ENCODE peak calls at places on chromosomes 5 and 9, in ten cellular contexts. Z is fibroblast of lung, H is DND-41, D is aorta, K is prostate gland, R is adrenal gland, Q is cardiac muscle cell, P is thyroid gland, W is hepatocyte, L is suprapubic skin. Y is an unnamed sample.

GRCh38 chr5:176151286-176151685 is 86.9 kb upstream of the SIMC1 start:
- DNase-seq in K (no peak), L (no peak), P (peak; percentile 9), Q (no peak), Z (peak; percentile 69), D (no peak), R (no peak), H (no peak), W (no peak), Y (no peak)

GRCh38 chr5:161847896-161848510 is at the start of gene GABRA1:
- DNase-seq in H (no peak), Q (peak; percentile 62), P (no peak), W (peak; percentile 48), L (no peak), Z (no peak), R (no peak), K (no peak), D (peak; percentile 59), Y (no peak)

GRCh38 chr5:151023047-151023615 is 2.7 kb downstream of the GPX3 start:
- DNase-seq in P (peak; percentile 35), R (peak; percentile 89), H (no peak), L (no peak), K (peak; percentile 65), W (no peak), Q (no peak), Z (peak; percentile 74), D (peak; percentile 90), Y (no peak)

GRCh38 chr5:81829242-81829641 is 78.3 kb upstream of the SSBP2 start:
- DNase-seq in W (no peak), H (no peak), P (no peak), D (no peak), K (no peak), Z (peak; percentile 30), L (no peak), Q (no peak), R (no peak), Y (no peak)

GRCh38 chr5:15290953-15291352 is 209.0 kb upstream of the FBXL7 start:
- DNase-seq in Z (no peak), K (no peak), D (no peak), H (no peak), Q (no peak), W (no peak), L (no peak), P (no peak), R (no peak), Y (no peak)

GRCh38 chr5:72587909-72588308 is 80.7 kb upstream of the ZNF366 start:
- DNase-seq in Q (no peak), K (no peak), H (no peak), D (no peak), P (no peak), Z (no peak), R (no peak), W (no peak), L (no peak), Y (no peak)

GRCh38 chr9:89529243-89530030 is 31.5 kb upstream of the SEMA4D start:
- DNase-seq in K (no peak), D (no peak), L (no peak), Q (no peak), H (peak; percentile 76), R (no peak), Z (no peak), P (no peak), W (no peak), Y (no peak)

GRCh38 chr5:106843812-106844416 is 826.8 kb downstream of the EFNA5 start:
- DNase-seq in H (no peak), P (no peak), L (no peak), W (peak; percentile 28), D (no peak), K (no peak), Q (no peak), Z (peak; percentile 19), R (no peak), Y (no peak)

GRCh38 chr9:18405240-18405639 is 68.7 kb upstream of the ADAMTSL1 start:
- DNase-seq in Z (peak; percentile 35), Q (no peak), W (no peak), P (no peak), R (no peak), K (no peak), D (no peak), L (no peak), H (no peak), Y (no peak)

GRCh38 chr9:79664375-79664825 is 92.6 kb downstream of the TLE4 start:
- DNase-seq in Z (peak; percentile 25), H (no peak), D (no peak), P (no peak), K (no peak), Q (no peak), W (no peak), R (no peak), L (no peak), Y (no peak)

GRCh38 chr5:140038373-140038957 is 4.6 kb downstream of the NRG2 start:
- DNase-seq in Q (peak; percentile 53), P (no peak), W (no peak), L (no peak), D (no peak), R (no peak), H (no peak), K (no peak), Z (peak; percentile 18), Y (no peak)

GRCh38 chr5:138065102-138065501 is 18.7 kb upstream of the WNT8A start:
- DNase-seq in H (peak; percentile 15), P (no peak), Q (peak; percentile 30), W (no peak), L (no peak), D (no peak), K (no peak), Z (no peak), R (no peak), Y (no peak)

GRCh38 chr5:172801184-172801671 is 30.2 kb upstream of the DUSP1 start:
- DNase-seq in P (no peak), W (peak; percentile 64), D (no peak), Q (no peak), K (no peak), H (no peak), Z (peak; percentile 97), R (no peak), L (no peak), Y (no peak)

GRCh38 chr5:132476853-132477729 is 13.5 kb downstream of the IRF1 start:
- DNase-seq in Z (no peak), L (peak; percentile 40), D (no peak), H (no peak), K (no peak), W (no peak), P (peak; percentile 1), R (no peak), Q (no peak), Y (no peak)

GRCh38 chr9:22454021-22454420 is 7.4 kb downstream of the DMRTA1 start:
- DNase-seq in D (no peak), W (peak; percentile 7), L (no peak), K (no peak), Z (peak; percentile 10), R (no peak), H (no peak), P (no peak), Q (no peak), Y (no peak)

GRCh38 chr9:136338511-136338910 is 11.2 kb downstream of the GPSM1 start:
- DNase-seq in D (no peak), P (no peak), H (no peak), W (no peak), Q (no peak), K (no peak), L (no peak), Z (no peak), R (no peak), Y (no peak)
- H3K27ac ChIP-seq in D (no peak overlapping the region), P (no peak overlapping the region), H (no peak overlapping the region), W (no peak overlapping the region), Q (peak overlapping the region; percentile 52), K (no peak overlapping the region), L (no peak overlapping the region), Z (no peak overlapping the region), R (no peak overlapping the region), Y (no peak overlapping the region)

GRCh38 chr5:88819332-88819999 is 63.5 kb downstream of the MEF2C start:
- DNase-seq in D (no peak), K (no peak), Z (no peak), L (no peak), H (no peak), R (no peak), W (no peak), P (no peak), Q (no peak), Y (no peak)
- H3K4me1 ChIP-seq in D (peaks cover 2% of the 10 kb centered on the region), K (no peaks in the 10 kb centered on the region), Z (no peaks in the 10 kb centered on the region), L (peaks cover 4% of the 10 kb centered on the region), H (no peaks in the 10 kb centered on the region), R (peaks cover 5% of the 10 kb centered on the region), W (no peaks in the 10 kb centered on the region), P (peaks cover 12% of the 10 kb centered on the region), Q (peaks cover 23% of the 10 kb centered on the region), Y (no peaks in the 10 kb centered on the region)

GRCh38 chr9:132404228-132404881 is 2.3 kb downstream of the TTF1 start:
- DNase-seq in K (no peak), W (no peak), D (no peak), L (no peak), P (no peak), Q (no peak), Z (peak; percentile 40), R (no peak), H (peak; percentile 82), Y (no peak)
- H3K4me3 ChIP-seq in K (no peak overlapping the region), W (no peak overlapping the region), D (no peak overlapping the region), L (no peak overlapping the region), P (no peak overlapping the region), Q (no peak overlapping the region), Z (no peak overlapping the region), R (no peak overlapping the region), H (peak overlapping the region; percentile 51), Y (peak overlapping the region; percentile 1)

GRCh38 chr9:27534658-27535209 is 5.1 kb upstream of the MOB3B start:
- DNase-seq in H (no peak), Q (no peak), P (no peak), Z (no peak), K (no peak), W (no peak), R (no peak), D (no peak), L (no peak), Y (no peak)
- H3K27ac ChIP-seq in H (no peak overlapping the region), Q (no peak overlapping the region), P (peak overlapping the region; percentile 17), Z (no peak overlapping the region), K (peak overlapping the region; percentile 4), W (no peak overlapping the region), R (no peak overlapping the region), D (no peak overlapping the region), L (peak overlapping the region; percentile 12), Y (no peak overlapping the region)

Y was measured in CD8-positive, alpha-beta T cell.